ENCODE peak calls at places on chromosome 19, in four cellular contexts. One of them, this sample, is unnamed.

GRCh38 chr19:13029893-13030292 is 34.6 kb downstream of the NFIX start:
- DNase-seq in cardiac muscle cell: no peak
- DNase-seq in suprapubic skin: no peak
- DNase-seq in lung microvascular endothelial cell: peak; percentile 50
- DNase-seq in this sample: no peak

GRCh38 chr19:4970558-4971423 is 1.9 kb downstream of the KDM4B start:
- DNase-seq in cardiac muscle cell: peak; percentile 43
- DNase-seq in suprapubic skin: no peak
- DNase-seq in lung microvascular endothelial cell: peak; percentile 23
- DNase-seq in this sample: no peak

GRCh38 chr19:55590621-55591020 is 8.7 kb downstream of the FIZ1 start:
- DNase-seq in cardiac muscle cell: no peak
- DNase-seq in suprapubic skin: no peak
- DNase-seq in lung microvascular endothelial cell: peak; percentile 20
- DNase-seq in this sample: peak; percentile 23

GRCh38 chr19:6510618-6511017 is 8.5 kb upstream of the TUBB4A start:
- DNase-seq in cardiac muscle cell: no peak
- DNase-seq in suprapubic skin: no peak
- DNase-seq in lung microvascular endothelial cell: no peak
- DNase-seq in this sample: no peak

GRCh38 chr19:6744381-6745288 is 5.2 kb downstream of the TRIP10 start:
- DNase-seq in cardiac muscle cell: peak; percentile 84
- DNase-seq in suprapubic skin: peak; percentile 95
- DNase-seq in lung microvascular endothelial cell: peak; percentile 66
- DNase-seq in this sample: peak; percentile 97

GRCh38 chr19:38362076-38362945 is 12.1 kb upstream of the PSMD8 start:
- DNase-seq in cardiac muscle cell: peak; percentile 88
- DNase-seq in suprapubic skin: peak; percentile 92
- DNase-seq in lung microvascular endothelial cell: peak; percentile 69
- DNase-seq in this sample: peak; percentile 82

GRCh38 chr19:16078311-16078758 is 2.0 kb downstream of the TPM4 start:
- DNase-seq in cardiac muscle cell: peak; percentile 29
- DNase-seq in suprapubic skin: peak; percentile 78
- DNase-seq in lung microvascular endothelial cell: no peak
- DNase-seq in this sample: no peak

GRCh38 chr19:13315495-13315894 is 165.3 kb downstream of the IER2 start:
- DNase-seq in cardiac muscle cell: no peak
- DNase-seq in suprapubic skin: no peak
- DNase-seq in lung microvascular endothelial cell: no peak
- DNase-seq in this sample: no peak

GRCh38 chr19:6248856-6249255 is 30.9 kb downstream of the MLLT1 start:
- DNase-seq in cardiac muscle cell: no peak
- DNase-seq in suprapubic skin: no peak
- DNase-seq in lung microvascular endothelial cell: no peak
- DNase-seq in this sample: no peak

GRCh38 chr19:10797541-10798256 is 38.3 kb downstream of the TMED1 start:
- DNase-seq in cardiac muscle cell: no peak
- DNase-seq in suprapubic skin: no peak
- DNase-seq in lung microvascular endothelial cell: peak; percentile 79
- DNase-seq in this sample: no peak

GRCh38 chr19:46159893-46160775 is 12.1 kb downstream of the IGFL2 start:
- DNase-seq in cardiac muscle cell: no peak
- DNase-seq in suprapubic skin: no peak
- DNase-seq in lung microvascular endothelial cell: no peak
- DNase-seq in this sample: no peak

GRCh38 chr19:30059741-30060140 is 117.7 kb downstream of the URI1 start:
- DNase-seq in cardiac muscle cell: no peak
- DNase-seq in suprapubic skin: peak; percentile 55
- DNase-seq in lung microvascular endothelial cell: no peak
- DNase-seq in this sample: no peak

GRCh38 chr19:524062-524674 is 7.4 kb upstream of the CDC34 start:
- DNase-seq in cardiac muscle cell: no peak
- DNase-seq in suprapubic skin: no peak
- DNase-seq in lung microvascular endothelial cell: no peak
- DNase-seq in this sample: peak; percentile 83

GRCh38 chr19:4866595-4867424 is 657 bp downstream of the PLIN3 start:
- DNase-seq in cardiac muscle cell: peak; percentile 57
- DNase-seq in suprapubic skin: peak; percentile 88
- DNase-seq in lung microvascular endothelial cell: peak; percentile 55
- DNase-seq in this sample: peak; percentile 63

This sample was measured in hepatic stellate cell.